ENCODE peak calls at places on chromosomes 16 and 17, in eight cellular contexts. One of them, this sample, is unnamed.

GRCh38 chr16:85611455-85612190 is 1.5 kb upstream of the GSE1 start:
- DNase-seq in lower leg skin: peak; percentile 97
- DNase-seq in uterus: peak; percentile 76
- DNase-seq in Peyer's patch: peak; percentile 83
- DNase-seq in thyroid gland: peak; percentile 90
- DNase-seq in endothelial cell of umbilical vein: peak; percentile 35
- DNase-seq in IMR-90: peak; percentile 74
- DNase-seq in A549: peak; percentile 89
- DNase-seq in this sample: peak; percentile 92

GRCh38 chr17:50604470-50604869 is 30.2 kb upstream of the ABCC3 start:
- DNase-seq in uterus: peak; percentile 65
- DNase-seq in IMR-90: peak; percentile 28
- DNase-seq in Peyer's patch: no peak
- DNase-seq in thyroid gland: peak; percentile 72
- DNase-seq in endothelial cell of umbilical vein: peak; percentile 88
- DNase-seq in lower leg skin: no peak
- DNase-seq in A549: no peak
- DNase-seq in this sample: peak; percentile 42

GRCh38 chr16:23729503-23730424 is 16.7 kb upstream of the ERN2 start:
- DNase-seq in IMR-90: peak; percentile 48
- DNase-seq in lower leg skin: peak; percentile 48
- DNase-seq in Peyer's patch: peak; percentile 76
- DNase-seq in thyroid gland: no peak
- DNase-seq in A549: peak; percentile 42
- DNase-seq in uterus: no peak
- DNase-seq in endothelial cell of umbilical vein: no peak
- DNase-seq in this sample: no peak

GRCh38 chr17:9401434-9401833 is 174.2 kb downstream of the STX8 start:
- DNase-seq in endothelial cell of umbilical vein: no peak
- DNase-seq in IMR-90: peak; percentile 78
- DNase-seq in thyroid gland: no peak
- DNase-seq in A549: peak; percentile 34
- DNase-seq in uterus: no peak
- DNase-seq in Peyer's patch: no peak
- DNase-seq in lower leg skin: no peak
- DNase-seq in this sample: no peak

GRCh38 chr16:87578531-87578930 is 23.8 kb upstream of the JPH3 start:
- DNase-seq in IMR-90: no peak
- DNase-seq in uterus: no peak
- DNase-seq in thyroid gland: no peak
- DNase-seq in A549: no peak
- DNase-seq in Peyer's patch: no peak
- DNase-seq in lower leg skin: no peak
- DNase-seq in endothelial cell of umbilical vein: no peak
- DNase-seq in this sample: no peak

GRCh38 chr16:14202697-14203096 is 131.6 kb downstream of the MRTFB start:
- DNase-seq in IMR-90: no peak
- DNase-seq in thyroid gland: no peak
- DNase-seq in Peyer's patch: no peak
- DNase-seq in uterus: no peak
- DNase-seq in endothelial cell of umbilical vein: peak; percentile 85
- DNase-seq in lower leg skin: no peak
- DNase-seq in A549: peak; percentile 35
- DNase-seq in this sample: no peak

GRCh38 chr17:29567362-29568330 is 809 bp upstream of the ABHD15 start:
- DNase-seq in lower leg skin: peak; percentile 94
- DNase-seq in A549: peak; percentile 85
- DNase-seq in endothelial cell of umbilical vein: peak; percentile 46
- DNase-seq in IMR-90: peak; percentile 25
- DNase-seq in thyroid gland: peak; percentile 79
- DNase-seq in Peyer's patch: peak; percentile 93
- DNase-seq in uterus: peak; percentile 51
- DNase-seq in this sample: peak; percentile 60

GRCh38 chr17:83151056-83151441 is 71.6 kb downstream of the METRNL start:
- DNase-seq in A549: no peak
- DNase-seq in uterus: no peak
- DNase-seq in Peyer's patch: no peak
- DNase-seq in IMR-90: no peak
- DNase-seq in thyroid gland: no peak
- DNase-seq in endothelial cell of umbilical vein: no peak
- DNase-seq in lower leg skin: no peak
- DNase-seq in this sample: no peak

GRCh38 chr17:979539-980405 is at the start of gene NXN:
- DNase-seq in lower leg skin: peak; percentile 96
- DNase-seq in thyroid gland: peak; percentile 78
- DNase-seq in endothelial cell of umbilical vein: peak; percentile 80
- DNase-seq in Peyer's patch: peak; percentile 93
- DNase-seq in IMR-90: peak; percentile 65
- DNase-seq in A549: peak; percentile 82
- DNase-seq in uterus: peak; percentile 83
- DNase-seq in this sample: peak; percentile 93

GRCh38 chr16:21589551-21589950 is 9.8 kb upstream of the METTL9 start:
- DNase-seq in IMR-90: no peak
- DNase-seq in uterus: no peak
- DNase-seq in A549: no peak
- DNase-seq in Peyer's patch: no peak
- DNase-seq in lower leg skin: no peak
- DNase-seq in thyroid gland: no peak
- DNase-seq in endothelial cell of umbilical vein: no peak
- DNase-seq in this sample: no peak

GRCh38 chr16:58329147-58329546 is 34.3 kb upstream of the PRSS54 start:
- DNase-seq in A549: no peak
- DNase-seq in lower leg skin: no peak
- DNase-seq in thyroid gland: no peak
- DNase-seq in endothelial cell of umbilical vein: no peak
- DNase-seq in uterus: no peak
- DNase-seq in IMR-90: peak; percentile 7
- DNase-seq in Peyer's patch: no peak
- DNase-seq in this sample: peak; percentile 37

GRCh38 chr17:45241315-45242011 is 19.8 kb downstream of the FMNL1 start:
- DNase-seq in thyroid gland: peak; percentile 69
- DNase-seq in lower leg skin: no peak
- DNase-seq in IMR-90: no peak
- DNase-seq in endothelial cell of umbilical vein: no peak
- DNase-seq in Peyer's patch: no peak
- DNase-seq in uterus: no peak
- DNase-seq in A549: no peak
- DNase-seq in this sample: no peak

GRCh38 chr16:56929639-56930038 is 2.3 kb upstream of the HERPUD1 start:
- DNase-seq in thyroid gland: no peak
- DNase-seq in A549: no peak
- DNase-seq in lower leg skin: no peak
- DNase-seq in Peyer's patch: no peak
- DNase-seq in uterus: no peak
- DNase-seq in IMR-90: no peak
- DNase-seq in endothelial cell of umbilical vein: no peak
- DNase-seq in this sample: no peak

DNA sequence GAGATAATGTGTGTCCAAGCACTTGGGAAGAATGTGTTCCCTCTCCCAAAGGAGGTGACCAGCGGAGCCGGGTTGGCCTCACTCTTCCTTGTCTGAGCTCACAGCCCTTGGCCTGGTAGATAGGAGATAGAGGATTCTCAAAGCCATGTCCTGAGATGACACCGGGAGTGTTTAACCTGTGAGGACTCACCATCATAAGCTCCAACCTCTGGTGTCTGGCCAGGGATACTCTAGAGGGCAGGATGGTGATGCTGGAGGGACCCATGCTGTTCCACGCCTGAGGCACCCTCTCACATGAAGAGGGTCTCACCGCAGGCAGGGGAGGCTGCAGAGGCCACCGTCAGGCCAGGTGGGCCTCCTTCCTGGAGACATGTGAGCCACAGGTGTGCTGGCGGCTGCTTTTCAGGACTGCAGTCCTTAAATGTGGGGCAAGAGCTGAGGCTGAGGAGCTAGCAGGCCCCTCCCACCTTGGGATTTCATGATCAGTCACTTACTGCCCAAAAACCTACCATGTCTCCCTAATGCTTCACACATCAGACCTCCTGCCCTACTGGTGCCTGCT is 6.6 kb upstream of the ZNF629 start:
- DNase-seq in uterus: no peak
- DNase-seq in lower leg skin: no peak
- DNase-seq in Peyer's patch: no peak
- DNase-seq in endothelial cell of umbilical vein: no peak
- DNase-seq in thyroid gland: no peak
- DNase-seq in A549: no peak
- DNase-seq in IMR-90: no peak
- DNase-seq in this sample: no peak
- TF ChIP-seq CTCF in uterus: no peak
- TF ChIP-seq CTCF in lower leg skin: no peak
- TF ChIP-seq CTCF in Peyer's patch: no peak
- TF ChIP-seq CTCF in endothelial cell of umbilical vein: no peak
- TF ChIP-seq CTCF in thyroid gland: no peak
- TF ChIP-seq CTCF in A549: no peak
- TF ChIP-seq CTCF in IMR-90: no peak
- TF ChIP-seq CTCF in this sample: no peak

DNA sequence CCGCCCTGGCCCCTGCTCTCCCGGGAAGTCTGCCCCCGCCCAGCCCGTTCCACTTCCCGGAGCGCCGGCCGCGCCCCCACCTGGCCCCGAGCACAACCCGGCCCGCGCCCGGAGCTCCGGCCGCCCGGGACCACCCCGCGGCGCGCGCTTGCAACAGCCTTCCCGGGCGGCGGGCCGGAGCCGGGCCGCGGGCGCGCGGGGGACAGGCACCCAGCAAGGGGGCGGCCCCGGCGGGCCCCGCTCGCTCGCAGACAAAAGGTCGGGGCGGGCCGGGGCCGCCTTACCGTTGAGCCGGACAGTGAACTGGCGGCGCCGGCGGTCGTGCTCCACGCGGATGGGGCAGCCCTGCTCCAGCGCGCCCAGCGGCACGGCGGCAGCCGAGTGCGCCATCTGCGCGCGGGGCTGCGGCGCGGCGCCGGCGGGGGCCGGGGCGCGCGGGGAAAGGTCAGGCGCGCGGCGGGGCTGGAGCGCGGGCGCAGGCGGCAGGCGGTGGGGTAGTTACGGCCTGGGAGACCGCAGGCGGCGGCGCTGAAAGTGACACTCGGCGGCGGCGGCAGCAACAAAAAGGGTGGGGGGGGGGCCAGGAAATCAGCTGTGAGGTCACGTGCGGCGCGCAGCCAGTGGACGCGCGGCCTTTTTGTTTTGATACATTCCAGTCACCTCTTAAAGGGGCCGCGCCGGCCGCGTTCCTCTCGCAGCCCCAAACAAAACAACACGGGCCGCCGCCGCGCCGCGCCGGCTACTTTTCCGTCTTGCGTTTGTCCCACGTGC is at the start of gene NATD1:
- DNase-seq in endothelial cell of umbilical vein: peak; percentile 80
- DNase-seq in lower leg skin: peak; percentile 97
- DNase-seq in Peyer's patch: peak; percentile 95
- DNase-seq in thyroid gland: peak; percentile 94
- DNase-seq in A549: peak; percentile 88
- DNase-seq in IMR-90: peak; percentile 78
- DNase-seq in uterus: peak; percentile 88
- DNase-seq in this sample: peak; percentile 85
- TF ChIP-seq POLR2A in endothelial cell of umbilical vein: no peak
- TF ChIP-seq POLR2A in lower leg skin: no peak
- TF ChIP-seq POLR2A in Peyer's patch: peak; percentile 11
- TF ChIP-seq POLR2A in thyroid gland: peak; percentile 40
- TF ChIP-seq POLR2A in A549: no peak
- TF ChIP-seq POLR2A in IMR-90: no peak
- TF ChIP-seq POLR2A in uterus: peak; percentile 65
- TF ChIP-seq POLR2A in this sample: peak; percentile 59

GRCh38 chr17:53148058-53148457 is 674.7 kb upstream of the KIF2B start:
- DNase-seq in endothelial cell of umbilical vein: no peak
- DNase-seq in uterus: no peak
- DNase-seq in thyroid gland: no peak
- DNase-seq in Peyer's patch: no peak
- DNase-seq in lower leg skin: no peak
- DNase-seq in A549: no peak
- DNase-seq in IMR-90: no peak
- DNase-seq in this sample: no peak

DNA sequence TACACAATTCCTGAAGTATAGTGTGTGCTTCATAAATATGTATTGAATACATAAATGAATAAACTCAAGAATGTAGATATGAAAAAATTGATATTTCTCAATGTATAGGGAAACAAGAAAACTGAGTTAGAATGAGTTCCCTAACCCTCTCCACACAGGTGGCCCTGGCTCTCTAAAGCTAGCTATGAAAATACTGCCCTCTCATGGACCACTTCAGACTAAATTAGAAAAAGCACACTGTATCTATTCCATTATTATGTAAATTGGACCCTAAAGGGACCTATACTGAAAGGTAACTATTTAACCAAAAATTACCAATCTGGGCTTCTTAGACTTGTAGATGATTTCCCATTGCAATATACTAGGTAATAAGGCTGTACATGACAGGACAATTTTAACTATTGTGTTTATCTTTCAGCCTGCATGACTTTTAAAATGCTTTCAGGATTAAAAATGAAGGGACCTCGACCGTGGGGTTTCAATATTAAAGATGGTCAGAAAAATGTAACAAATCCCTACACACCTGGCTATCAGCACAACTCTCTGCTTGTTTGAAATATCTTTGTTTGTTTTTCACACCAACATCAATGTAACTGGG is 672.5 kb upstream of the KIF2B start:
- DNase-seq in thyroid gland: no peak
- DNase-seq in lower leg skin: no peak
- DNase-seq in Peyer's patch: no peak
- DNase-seq in IMR-90: no peak
- DNase-seq in uterus: no peak
- DNase-seq in A549: peak; percentile 7
- DNase-seq in endothelial cell of umbilical vein: no peak
- DNase-seq in this sample: no peak
- TF ChIP-seq CTCF in thyroid gland: peak; percentile 49
- TF ChIP-seq CTCF in lower leg skin: no peak
- TF ChIP-seq CTCF in Peyer's patch: no peak
- TF ChIP-seq CTCF in IMR-90: no peak
- TF ChIP-seq CTCF in uterus: no peak
- TF ChIP-seq CTCF in A549: peak; percentile 21
- TF ChIP-seq CTCF in endothelial cell of umbilical vein: no peak
- TF ChIP-seq CTCF in this sample: no peak

GRCh38 chr17:3965123-3965800 is 1.0 kb upstream of the ATP2A3 start:
- DNase-seq in endothelial cell of umbilical vein: no peak
- DNase-seq in uterus: no peak
- DNase-seq in A549: peak; percentile 83
- DNase-seq in lower leg skin: peak; percentile 92
- DNase-seq in thyroid gland: peak; percentile 64
- DNase-seq in IMR-90: no peak
- DNase-seq in Peyer's patch: peak; percentile 92
- DNase-seq in this sample: peak; percentile 67

GRCh38 chr17:3961564-3962047 is 2.6 kb downstream of the ATP2A3 start:
- DNase-seq in thyroid gland: no peak
- DNase-seq in lower leg skin: no peak
- DNase-seq in uterus: no peak
- DNase-seq in endothelial cell of umbilical vein: no peak
- DNase-seq in IMR-90: no peak
- DNase-seq in A549: no peak
- DNase-seq in Peyer's patch: peak; percentile 92
- DNase-seq in this sample: no peak

GRCh38 chr17:3964203-3965122 is at the start of gene ATP2A3:
- DNase-seq in uterus: no peak
- DNase-seq in Peyer's patch: peak; percentile 82
- DNase-seq in endothelial cell of umbilical vein: no peak
- DNase-seq in lower leg skin: no peak
- DNase-seq in thyroid gland: no peak
- DNase-seq in A549: no peak
- DNase-seq in IMR-90: no peak
- DNase-seq in this sample: no peak

GRCh38 chr17:3962217-3963069 is 1.8 kb downstream of the ATP2A3 start:
- DNase-seq in thyroid gland: no peak
- DNase-seq in uterus: no peak
- DNase-seq in endothelial cell of umbilical vein: no peak
- DNase-seq in IMR-90: no peak
- DNase-seq in A549: no peak
- DNase-seq in lower leg skin: no peak
- DNase-seq in Peyer's patch: no peak
- DNase-seq in this sample: no peak

GRCh38 chr17:3963214-3964201 is 729 bp downstream of the ATP2A3 start:
- DNase-seq in endothelial cell of umbilical vein: no peak
- DNase-seq in A549: no peak
- DNase-seq in uterus: no peak
- DNase-seq in Peyer's patch: peak; percentile 95
- DNase-seq in IMR-90: no peak
- DNase-seq in thyroid gland: peak; percentile 19
- DNase-seq in lower leg skin: no peak
- DNase-seq in this sample: no peak
- TF ChIP-seq POLR2A in endothelial cell of umbilical vein: no peak
- TF ChIP-seq POLR2A in A549: no peak
- TF ChIP-seq POLR2A in uterus: no peak
- TF ChIP-seq POLR2A in Peyer's patch: no peak
- TF ChIP-seq POLR2A in IMR-90: no peak
- TF ChIP-seq POLR2A in thyroid gland: no peak
- TF ChIP-seq POLR2A in lower leg skin: no peak
- TF ChIP-seq POLR2A in this sample: no peak

This sample was measured in adrenal gland.